ENCODE peak calls at places on chromosomes 1 and 21, in six cellular contexts. F, D, N, M, P and J are unnamed samples.

GRCh38 chr1:154219511-154219910 is 1.2 kb upstream of the UBAP2L start:
- DNase-seq in F (no peak), D (peak; percentile 47), N (no peak), M (peak; percentile 14), P (peak; percentile 36), J (no peak)

GRCh38 chr1:242523968-242524570 is 428 bp downstream of the PLD5 start:
- DNase-seq in F (peak; percentile 44), D (no peak), N (peak; percentile 80), M (no peak), P (no peak), J (no peak)

GRCh38 chr1:209956116-209956515 is 18.1 kb downstream of the SYT14 start:
- DNase-seq in F (no peak), D (no peak), N (no peak), M (no peak), P (no peak), J (no peak)

GRCh38 chr1:29853716-29854330 is 617.5 kb downstream of the PTPRU start:
- DNase-seq in F (no peak), D (no peak), N (no peak), M (no peak), P (no peak), J (no peak)

GRCh38 chr1:26575350-26575747 is 45.8 kb downstream of the RPS6KA1 start:
- DNase-seq in F (no peak), D (no peak), N (no peak), M (no peak), P (no peak), J (no peak)

GRCh38 chr1:143727263-143727662 is 244.5 kb downstream of the FAM72C start:
- DNase-seq in F (no peak), D (no peak), N (no peak), M (no peak), P (no peak), J (no peak)

GRCh38 chr1:196131691-196132090 is 476.5 kb downstream of the KCNT2 start:
- DNase-seq in F (no peak), D (no peak), N (no peak), M (no peak), P (no peak), J (no peak)

GRCh38 chr1:153525088-153525713 is 10.6 kb downstream of the S100A6 start:
- DNase-seq in F (no peak), D (peak; percentile 60), N (no peak), M (no peak), P (no peak), J (no peak)

GRCh38 chr1:43706598-43707190 is 642 bp upstream of the ST3GAL3 start:
- DNase-seq in F (no peak), D (no peak), N (peak; percentile 48), M (no peak), P (peak; percentile 44), J (no peak)

GRCh38 chr1:173268261-173268660 is 61.1 kb upstream of the TNFSF4 start:
- DNase-seq in F (no peak), D (no peak), N (no peak), M (no peak), P (no peak), J (no peak)

GRCh38 chr1:89721351-89721750 is 88.4 kb downstream of the LRRC8C start:
- DNase-seq in F (no peak), D (peak; percentile 57), N (no peak), M (no peak), P (peak; percentile 43), J (no peak)

GRCh38 chr1:209485167-209485566 is 98.3 kb upstream of the CAMK1G start:
- DNase-seq in F (no peak), D (peak; percentile 51), N (no peak), M (no peak), P (no peak), J (no peak)

GRCh38 chr1:156481527-156481926 is 19.0 kb downstream of the MEF2D start:
- DNase-seq in F (no peak), D (no peak), N (no peak), M (no peak), P (no peak), J (no peak)

DNA sequence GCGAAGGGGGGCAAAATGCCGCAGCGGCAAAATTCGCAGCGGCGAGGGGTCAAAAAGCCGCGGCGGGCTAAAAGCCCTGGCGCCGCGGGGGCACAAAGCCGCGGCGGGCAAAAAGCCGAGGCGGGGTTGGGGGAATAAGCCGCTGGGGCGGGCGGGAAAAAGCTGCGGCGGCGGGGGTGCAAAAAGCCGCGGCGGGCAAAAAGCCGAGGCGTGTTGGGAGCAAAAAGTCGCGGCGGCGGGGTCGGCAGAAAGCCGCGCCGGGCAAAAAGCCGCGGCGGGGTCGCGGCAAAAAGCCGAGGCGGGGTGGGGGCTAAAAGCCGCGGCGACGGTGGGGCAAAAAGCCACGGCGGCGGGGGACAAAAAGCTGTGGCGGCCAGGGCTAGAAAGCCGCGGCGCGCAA is 3902.5 kb downstream of the SRGAP2C start:
- DNase-seq in F (no peak), D (no peak), N (no peak), M (no peak), P (no peak), J (no peak)
- H3K9me3 ChIP-seq in F (peaks cover 23% of the 10 kb centered on the region), D (no peaks in the 10 kb centered on the region), N (peaks cover 25% of the 10 kb centered on the region), M (peaks cover 53% of the 10 kb centered on the region), P (peaks cover 25% of the 10 kb centered on the region), J (peaks cover 1% of the 10 kb centered on the region)

GRCh38 chr1:36380782-36381181 is 4.9 kb downstream of the STK40 start:
- DNase-seq in F (no peak), D (no peak), N (no peak), M (no peak), P (no peak), J (no peak)

GRCh38 chr1:36382231-36382630 is 3.5 kb downstream of the STK40 start:
- DNase-seq in F (no peak), D (no peak), N (no peak), M (no peak), P (no peak), J (no peak)

GRCh38 chr1:36381405-36381804 is 4.3 kb downstream of the STK40 start:
- DNase-seq in F (no peak), D (no peak), N (no peak), M (no peak), P (no peak), J (no peak)

GRCh38 chr1:36383240-36383639 is 2.5 kb downstream of the STK40 start:
- DNase-seq in F (no peak), D (no peak), N (no peak), M (no peak), P (no peak), J (no peak)

DNA sequence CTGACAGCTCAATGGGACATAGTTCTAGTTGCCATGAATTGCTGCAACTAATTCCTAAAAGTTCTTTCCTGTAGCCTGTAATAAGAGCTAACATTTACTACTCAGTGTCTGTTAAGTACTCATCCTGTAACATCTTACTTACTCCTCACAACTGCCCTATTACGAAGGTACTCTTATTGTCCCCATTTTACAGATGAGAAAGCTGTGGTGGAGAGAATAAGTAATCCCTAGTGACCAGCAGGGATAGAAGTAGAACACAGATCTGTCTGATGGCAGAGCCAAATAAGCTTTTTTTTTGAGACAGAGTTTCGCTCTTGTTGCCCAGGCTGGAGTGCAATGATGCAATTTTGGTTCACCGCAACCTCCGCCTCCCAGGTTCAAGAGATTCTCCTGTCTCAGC is 3.1 kb downstream of the STK40 start:
- DNase-seq in F (no peak), D (no peak), N (no peak), M (no peak), P (no peak), J (no peak)
- H3K4me1 ChIP-seq in F (peaks cover 74% of the 10 kb centered on the region), D (peaks cover 13% of the 10 kb centered on the region), N (peaks cover 16% of the 10 kb centered on the region), M (peaks cover 76% of the 10 kb centered on the region), P (peaks cover 54% of the 10 kb centered on the region), J (peaks cover 4% of the 10 kb centered on the region)

GRCh38 chr21:27422435-27422834 is 455.5 kb upstream of the ADAMTS5 start:
- DNase-seq in F (no peak), D (peak; percentile 60), N (no peak), M (no peak), P (no peak), J (no peak)

GRCh38 chr21:27423906-27424595 is 457.2 kb upstream of the ADAMTS5 start:
- DNase-seq in F (no peak), D (peak; percentile 69), N (peak; percentile 93), M (no peak), P (no peak), J (peak; percentile 61)

GRCh38 chr21:27424601-27425000 is 457.7 kb upstream of the ADAMTS5 start:
- DNase-seq in F (no peak), D (peak; percentile 34), N (no peak), M (no peak), P (no peak), J (no peak)

GRCh38 chr21:27421654-27422053 is 454.8 kb upstream of the ADAMTS5 start:
- DNase-seq in F (no peak), D (no peak), N (no peak), M (peak; percentile 31), P (no peak), J (no peak)

DNA sequence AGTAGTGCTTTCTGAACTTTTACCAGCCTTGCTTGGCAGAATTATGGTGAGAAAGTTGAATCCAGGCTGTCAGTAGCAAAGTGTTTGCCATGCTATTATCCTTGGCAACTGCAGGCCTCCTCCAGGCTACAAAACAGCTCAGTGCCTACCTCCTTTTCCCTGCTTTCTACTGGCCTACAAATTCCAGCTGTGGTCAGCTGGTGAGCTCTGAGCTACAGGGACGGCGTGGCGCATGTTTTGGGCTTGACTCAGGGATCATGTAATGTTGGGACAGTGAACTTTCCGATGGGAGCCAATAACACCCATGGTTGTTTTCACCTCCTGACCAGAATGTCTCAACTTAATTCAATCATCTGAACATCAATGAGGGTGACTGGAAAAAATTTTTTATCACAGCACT is 456.2 kb upstream of the ADAMTS5 start:
- DNase-seq in F (no peak), D (peak; percentile 95), N (no peak), M (peak; percentile 68), P (no peak), J (no peak)
- H3K9me3 ChIP-seq in F (no peaks in the 10 kb centered on the region), D (no peaks in the 10 kb centered on the region), N (peaks cover 4% of the 10 kb centered on the region), M (no peaks in the 10 kb centered on the region), P (peaks cover 14% of the 10 kb centered on the region), J (no peaks in the 10 kb centered on the region)

GRCh38 chr1:51516639-51517158 is 2.4 kb downstream of the EPS15 start:
- DNase-seq in F (no peak), D (peak; percentile 13), N (no peak), M (no peak), P (no peak), J (no peak)

GRCh38 chr1:51517361-51518032 is 1.6 kb downstream of the EPS15 start:
- DNase-seq in F (no peak), D (peak; percentile 11), N (no peak), M (peak; percentile 35), P (peak; percentile 25), J (no peak)

GRCh38 chr1:51515982-51516638 is 3.0 kb downstream of the EPS15 start:
- DNase-seq in F (no peak), D (no peak), N (no peak), M (no peak), P (no peak), J (no peak)

GRCh38 chr1:51514733-51515132 is 4.3 kb downstream of the EPS15 start:
- DNase-seq in F (no peak), D (no peak), N (no peak), M (no peak), P (no peak), J (no peak)

DNA sequence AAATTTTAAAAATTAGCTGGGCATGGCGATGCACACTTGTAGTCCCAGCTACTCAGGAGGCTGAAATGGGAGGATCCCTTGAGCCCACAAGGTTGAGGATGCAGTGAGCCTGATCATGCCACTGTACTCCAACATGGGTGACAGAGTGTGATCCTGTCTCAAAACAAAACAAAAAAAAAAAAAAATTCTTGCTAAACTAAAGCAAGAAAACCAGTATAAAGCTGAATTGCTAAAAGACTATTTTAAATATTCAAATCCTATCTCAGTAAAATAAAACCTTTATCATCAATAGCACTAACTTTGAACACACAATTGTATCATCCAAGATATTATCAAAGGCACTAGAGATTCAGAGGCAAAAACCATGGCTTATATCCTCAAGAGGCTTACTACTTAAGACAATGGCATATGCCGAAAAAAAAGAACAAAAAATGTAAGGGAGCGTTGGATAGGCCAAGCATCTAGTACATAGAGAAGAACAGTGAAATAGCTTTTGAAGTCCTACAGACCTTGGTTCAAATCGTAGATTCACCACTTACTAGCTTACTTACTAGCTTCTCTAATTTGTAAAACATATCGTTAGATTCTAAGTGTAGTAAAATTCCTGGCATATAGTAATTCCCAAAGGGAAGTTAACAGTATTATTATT is 3.6 kb downstream of the EPS15 start:
- DNase-seq in F (no peak), D (no peak), N (no peak), M (no peak), P (no peak), J (no peak)
- H3K4me1 ChIP-seq in F (peaks cover 79% of the 10 kb centered on the region), D (peaks cover 8% of the 10 kb centered on the region), N (no peaks in the 10 kb centered on the region), M (peaks cover 63% of the 10 kb centered on the region), P (peaks cover 54% of the 10 kb centered on the region), J (no peaks in the 10 kb centered on the region)